ENCODE peak calls at places on chromosomes 13 and 19, in six cellular contexts. Z is fibroblast of lung, H is neuronal stem cell, N is cardiac muscle cell, U is heart left ventricle, I is IMR-90. S is an unnamed sample.
A peak's percentile ranks its signal among the peaks of the same experiment; 100 is the strongest.

GRCh38 chr13:97448503-97449251 is 14.7 kb downstream of the RAP2A start:
- DNase-seq in Z (no peak), H (no peak), N (no peak), U (no peak), I (no peak), S (no peak)

GRCh38 chr19:29694669-29695627 is 20.1 kb downstream of the C19orf12 start:
- DNase-seq in Z (peak; percentile 71), H (peak; percentile 59), N (peak; percentile 84), U (peak; percentile 80), I (peak; percentile 70), S (peak; percentile 87)

GRCh38 chr13:92573467-92574057 is 653.0 kb upstream of the GPC6 start:
- DNase-seq in Z (peak; percentile 20), H (peak; percentile 26), N (peak; percentile 61), U (no peak), I (peak; percentile 7), S (no peak)

GRCh38 chr13:23984541-23984940 is 87.2 kb upstream of the C1QTNF9B start:
- DNase-seq in Z (no peak), H (no peak), N (peak; percentile 39), U (no peak), I (no peak), S (no peak)

GRCh38 chr13:41554626-41555386 is 97.5 kb downstream of the RGCC start:
- DNase-seq in Z (no peak), H (no peak), N (no peak), U (no peak), I (no peak), S (no peak)

GRCh38 chr13:113922412-113923118 is 51.3 kb downstream of the C13orf46 start:
- DNase-seq in Z (no peak), H (no peak), N (peak; percentile 29), U (no peak), I (no peak), S (no peak)

GRCh38 chr13:33284016-33284415 is 1.5 kb downstream of the STARD13 start:
- DNase-seq in Z (no peak), H (no peak), N (peak; percentile 48), U (no peak), I (peak; percentile 65), S (peak; percentile 50)

GRCh38 chr13:75934889-75935288 is 298.8 kb downstream of the LMO7 start:
- DNase-seq in Z (peak; percentile 9), H (no peak), N (no peak), U (no peak), I (peak; percentile 62), S (peak; percentile 48)

GRCh38 chr19:50628551-50628950 is 11.1 kb downstream of the SYT3 start:
- DNase-seq in Z (no peak), H (no peak), N (no peak), U (no peak), I (no peak), S (no peak)

GRCh38 chr19:43774103-43774939 is 6.5 kb downstream of the KCNN4 start:
- DNase-seq in Z (peak; percentile 53), H (peak; percentile 57), N (peak; percentile 69), U (peak; percentile 67), I (peak; percentile 58), S (no peak)

GRCh38 chr19:16326401-16327130 is 1.9 kb downstream of the KLF2 start:
- DNase-seq in Z (no peak), H (no peak), N (peak; percentile 34), U (peak; percentile 42), I (no peak), S (peak; percentile 37)

DNA sequence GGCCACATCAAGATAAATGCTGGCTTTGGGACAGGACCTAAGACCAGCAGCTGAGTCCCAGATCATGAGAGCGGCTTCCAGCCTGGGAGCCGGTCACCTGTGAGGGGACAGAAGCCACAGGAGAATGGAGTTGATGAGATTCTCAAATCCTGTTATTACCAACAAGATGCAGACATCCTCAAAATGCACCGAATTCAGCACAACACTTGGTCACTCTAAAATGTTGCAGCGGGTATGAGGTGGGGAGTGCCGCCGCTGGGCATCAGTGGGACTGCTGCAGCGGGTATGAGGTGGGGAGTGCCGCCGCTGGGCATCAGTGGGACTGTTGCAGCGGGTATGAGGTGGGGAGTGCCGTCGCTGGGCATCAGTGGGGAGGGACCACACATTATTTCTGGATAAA is 21.2 kb downstream of the RANBP3 start:
- DNase-seq in Z (no peak), H (no peak), N (no peak), U (no peak), I (no peak), S (no peak)
- H3K4me1 ChIP-seq in Z (peaks cover 42% of the 10 kb centered on the region), H (peaks cover 29% of the 10 kb centered on the region), N (peaks cover 92% of the 10 kb centered on the region), U (peaks cover 22% of the 10 kb centered on the region), I (peaks cover 57% of the 10 kb centered on the region), S (peaks cover 45% of the 10 kb centered on the region)

GRCh38 chr19:1214299-1214861 is 8.8 kb downstream of the STK11 start:
- DNase-seq in Z (no peak), H (no peak), N (no peak), U (no peak), I (no peak), S (no peak)
- H3K4me1 ChIP-seq in Z (peaks cover 24% of the 10 kb centered on the region), H (peaks cover 21% of the 10 kb centered on the region), N (peaks cover 41% of the 10 kb centered on the region), U (peaks cover 21% of the 10 kb centered on the region), I (peaks cover 22% of the 10 kb centered on the region), S (peaks cover 41% of the 10 kb centered on the region)

GRCh38 chr13:110524484-110525254 is 36.9 kb downstream of the RAB20 start:
- DNase-seq in Z (no peak), H (no peak), N (no peak), U (peak; percentile 81), I (no peak), S (no peak)
- H3K4me1 ChIP-seq in Z (no peaks in the 10 kb centered on the region), H (peaks cover 8% of the 10 kb centered on the region), N (peaks cover 47% of the 10 kb centered on the region), U (no peaks in the 10 kb centered on the region), I (no peaks in the 10 kb centered on the region), S (peaks cover 53% of the 10 kb centered on the region)

GRCh38 chr19:2612619-2613249 is 89.8 kb downstream of the GNG7 start:
- DNase-seq in Z (no peak), H (no peak), N (no peak), U (no peak), I (no peak), S (no peak)
- H3K4me1 ChIP-seq in Z (no peaks in the 10 kb centered on the region), H (no peaks in the 10 kb centered on the region), N (no peaks in the 10 kb centered on the region), U (no peaks in the 10 kb centered on the region), I (no peaks in the 10 kb centered on the region), S (peaks cover 13% of the 10 kb centered on the region)

DNA sequence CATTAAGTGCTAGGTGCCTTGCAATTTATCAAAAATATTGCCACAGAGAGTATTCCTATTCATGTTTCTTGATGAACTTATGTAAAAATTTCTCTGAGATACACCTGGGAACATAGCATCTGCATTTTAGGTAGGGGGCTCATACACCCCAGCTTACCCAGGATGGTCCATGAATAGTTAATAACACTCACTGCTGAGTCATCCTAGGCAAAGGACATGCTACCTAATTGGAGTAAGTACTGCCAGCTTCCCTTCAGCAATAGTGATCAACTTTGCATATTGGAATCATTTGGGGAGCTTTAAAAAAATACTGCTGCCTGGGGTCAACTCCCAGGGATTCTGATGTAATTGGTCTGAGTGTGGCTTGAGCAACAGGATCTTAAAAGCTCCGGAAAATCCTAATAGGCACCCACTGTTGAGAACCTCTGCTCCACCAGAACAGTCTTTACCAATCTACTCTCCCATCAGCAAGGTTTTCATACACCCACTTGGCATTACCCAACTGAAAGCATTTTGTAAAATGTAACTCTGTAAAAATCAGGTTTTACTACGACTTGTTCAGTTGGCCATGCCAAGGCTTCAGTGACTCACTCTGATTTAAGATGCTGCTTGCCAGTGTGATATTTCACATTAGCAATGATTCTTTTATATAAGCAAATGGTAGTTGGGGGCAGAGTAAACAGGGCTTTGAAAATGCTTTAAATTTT is 67.2 kb upstream of the FNDC3A start:
- DNase-seq in Z (peak; percentile 61), H (no peak), N (peak; percentile 26), U (no peak), I (peak; percentile 37), S (peak; percentile 48)
- H3K4me1 ChIP-seq in Z (no peaks in the 10 kb centered on the region), H (no peaks in the 10 kb centered on the region), N (peaks cover 3% of the 10 kb centered on the region), U (no peaks in the 10 kb centered on the region), I (no peaks in the 10 kb centered on the region), S (peaks cover 18% of the 10 kb centered on the region)

DNA sequence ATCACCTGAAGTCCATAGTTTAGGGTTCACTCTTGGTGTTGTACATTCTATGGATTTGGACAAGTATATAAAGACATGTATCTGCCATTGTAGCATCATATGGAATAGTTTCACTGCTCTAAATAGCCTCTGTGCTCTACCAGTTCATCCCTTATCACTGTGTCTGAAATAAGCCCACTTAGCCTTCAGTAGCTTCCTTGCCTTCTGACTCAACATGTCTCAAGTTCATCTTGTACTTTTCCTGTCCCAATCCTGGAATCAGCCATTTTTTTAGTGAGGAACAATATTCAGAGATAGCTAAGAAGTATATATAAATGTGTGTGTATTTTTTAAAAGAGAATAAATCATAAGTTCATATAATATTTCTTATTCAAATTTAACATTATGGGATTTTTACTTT is 79.2 kb downstream of the DHRS12 start:
- DNase-seq in Z (no peak), H (no peak), N (no peak), U (no peak), I (peak; percentile 28), S (no peak)
- H3K4me1 ChIP-seq in Z (peaks cover 10% of the 10 kb centered on the region), H (peaks cover 4% of the 10 kb centered on the region), N (no peaks in the 10 kb centered on the region), U (no peaks in the 10 kb centered on the region), I (peaks cover 14% of the 10 kb centered on the region), S (peaks cover 44% of the 10 kb centered on the region)